ENCODE peak calls at places on chromosomes 1 and 21, in nine cellular contexts. One of them, this sample, is unnamed.

GRCh38 chr21:46124926-46125845 is 27.3 kb downstream of the COL6A2 start:
- DNase-seq in GM12865: no peak
- DNase-seq in fibroblast of villous mesenchyme: no peak
- DNase-seq in tibial nerve: no peak
- DNase-seq in psoas muscle: peak
- DNase-seq in fibroblast of the aortic adventitia: no peak
- DNase-seq in AG04449: no peak
- DNase-seq in thoracic aorta: no peak
- DNase-seq in adrenal gland: peak
- DNase-seq in this sample: peak

GRCh38 chr1:161193561-161194235 is 5.2 kb downstream of the ADAMTS4 start:
- DNase-seq in adrenal gland: peak
- DNase-seq in fibroblast of villous mesenchyme: no peak
- DNase-seq in fibroblast of the aortic adventitia: no peak
- DNase-seq in GM12865: no peak
- DNase-seq in psoas muscle: peak
- DNase-seq in tibial nerve: no peak
- DNase-seq in AG04449: no peak
- DNase-seq in thoracic aorta: no peak
- DNase-seq in this sample: no peak

GRCh38 chr1:36776949-36777348 is 257.4 kb downstream of the GRIK3 start:
- DNase-seq in adrenal gland: no peak
- DNase-seq in thoracic aorta: no peak
- DNase-seq in AG04449: no peak
- DNase-seq in tibial nerve: no peak
- DNase-seq in psoas muscle: no peak
- DNase-seq in GM12865: no peak
- DNase-seq in fibroblast of villous mesenchyme: no peak
- DNase-seq in fibroblast of the aortic adventitia: no peak
- DNase-seq in this sample: no peak

GRCh38 chr1:213883618-213884017 is 104.2 kb upstream of the PROX1 start:
- DNase-seq in psoas muscle: no peak
- DNase-seq in AG04449: no peak
- DNase-seq in tibial nerve: no peak
- DNase-seq in adrenal gland: no peak
- DNase-seq in GM12865: peak
- DNase-seq in fibroblast of villous mesenchyme: no peak
- DNase-seq in fibroblast of the aortic adventitia: no peak
- DNase-seq in thoracic aorta: no peak
- DNase-seq in this sample: no peak

GRCh38 chr1:41631971-41632370 is 147.5 kb upstream of the EDN2 start:
- DNase-seq in thoracic aorta: no peak
- DNase-seq in tibial nerve: no peak
- DNase-seq in fibroblast of the aortic adventitia: peak
- DNase-seq in GM12865: no peak
- DNase-seq in adrenal gland: no peak
- DNase-seq in AG04449: no peak
- DNase-seq in fibroblast of villous mesenchyme: peak
- DNase-seq in psoas muscle: no peak
- DNase-seq in this sample: no peak

GRCh38 chr1:112674986-112675727 is 698 bp downstream of the MOV10 start:
- DNase-seq in psoas muscle: peak
- DNase-seq in thoracic aorta: no peak
- DNase-seq in adrenal gland: peak
- DNase-seq in fibroblast of villous mesenchyme: no peak
- DNase-seq in fibroblast of the aortic adventitia: no peak
- DNase-seq in GM12865: no peak
- DNase-seq in tibial nerve: no peak
- DNase-seq in AG04449: no peak
- DNase-seq in this sample: no peak

GRCh38 chr1:215682232-215682631 is 115.1 kb downstream of the KCTD3 start:
- DNase-seq in tibial nerve: no peak
- DNase-seq in fibroblast of the aortic adventitia: peak
- DNase-seq in AG04449: no peak
- DNase-seq in psoas muscle: no peak
- DNase-seq in thoracic aorta: no peak
- DNase-seq in adrenal gland: no peak
- DNase-seq in GM12865: no peak
- DNase-seq in fibroblast of villous mesenchyme: no peak
- DNase-seq in this sample: no peak

GRCh38 chr1:38997901-38998190 is 6.8 kb downstream of the AKIRIN1 start:
- DNase-seq in fibroblast of the aortic adventitia: no peak
- DNase-seq in AG04449: no peak
- DNase-seq in psoas muscle: no peak
- DNase-seq in tibial nerve: no peak
- DNase-seq in fibroblast of villous mesenchyme: no peak
- DNase-seq in GM12865: no peak
- DNase-seq in thoracic aorta: no peak
- DNase-seq in adrenal gland: no peak
- DNase-seq in this sample: no peak

GRCh38 chr1:169858467-169858866 is 35.2 kb downstream of the SCYL3 start:
- DNase-seq in adrenal gland: no peak
- DNase-seq in thoracic aorta: no peak
- DNase-seq in tibial nerve: no peak
- DNase-seq in psoas muscle: no peak
- DNase-seq in GM12865: no peak
- DNase-seq in AG04449: no peak
- DNase-seq in fibroblast of villous mesenchyme: peak
- DNase-seq in fibroblast of the aortic adventitia: no peak
- DNase-seq in this sample: no peak

GRCh38 chr1:97738270-97738669 is 182.6 kb downstream of the DPYD start:
- DNase-seq in tibial nerve: no peak
- DNase-seq in GM12865: no peak
- DNase-seq in adrenal gland: no peak
- DNase-seq in fibroblast of the aortic adventitia: no peak
- DNase-seq in AG04449: no peak
- DNase-seq in thoracic aorta: no peak
- DNase-seq in psoas muscle: no peak
- DNase-seq in fibroblast of villous mesenchyme: no peak
- DNase-seq in this sample: no peak

GRCh38 chr1:41678141-41678878 is 193.8 kb upstream of the EDN2 start:
- DNase-seq in tibial nerve: peak
- DNase-seq in fibroblast of villous mesenchyme: peak
- DNase-seq in GM12865: peak
- DNase-seq in adrenal gland: no peak
- DNase-seq in fibroblast of the aortic adventitia: no peak
- DNase-seq in AG04449: peak
- DNase-seq in psoas muscle: peak
- DNase-seq in thoracic aorta: no peak
- DNase-seq in this sample: no peak

GRCh38 chr1:1087351-1088035 is 13.4 kb upstream of the RNF223 start:
- DNase-seq in fibroblast of villous mesenchyme: no peak
- DNase-seq in fibroblast of the aortic adventitia: no peak
- DNase-seq in thoracic aorta: no peak
- DNase-seq in tibial nerve: no peak
- DNase-seq in adrenal gland: no peak
- DNase-seq in AG04449: no peak
- DNase-seq in GM12865: no peak
- DNase-seq in psoas muscle: no peak
- DNase-seq in this sample: no peak

GRCh38 chr1:1085171-1085841 is 11.2 kb upstream of the RNF223 start:
- DNase-seq in tibial nerve: no peak
- DNase-seq in AG04449: no peak
- DNase-seq in fibroblast of villous mesenchyme: no peak
- DNase-seq in GM12865: no peak
- DNase-seq in fibroblast of the aortic adventitia: no peak
- DNase-seq in psoas muscle: no peak
- DNase-seq in thoracic aorta: no peak
- DNase-seq in adrenal gland: no peak
- DNase-seq in this sample: no peak

GRCh38 chr1:1085911-1086841 is 12.1 kb upstream of the RNF223 start:
- DNase-seq in fibroblast of villous mesenchyme: no peak
- DNase-seq in thoracic aorta: no peak
- DNase-seq in tibial nerve: no peak
- DNase-seq in adrenal gland: no peak
- DNase-seq in psoas muscle: no peak
- DNase-seq in GM12865: no peak
- DNase-seq in AG04449: no peak
- DNase-seq in fibroblast of the aortic adventitia: no peak
- DNase-seq in this sample: no peak

GRCh38 chr1:1088036-1088800 is 14.1 kb upstream of the RNF223 start:
- DNase-seq in adrenal gland: no peak
- DNase-seq in GM12865: no peak
- DNase-seq in fibroblast of villous mesenchyme: no peak
- DNase-seq in thoracic aorta: no peak
- DNase-seq in psoas muscle: peak
- DNase-seq in tibial nerve: no peak
- DNase-seq in fibroblast of the aortic adventitia: no peak
- DNase-seq in AG04449: no peak
- DNase-seq in this sample: no peak

DNA sequence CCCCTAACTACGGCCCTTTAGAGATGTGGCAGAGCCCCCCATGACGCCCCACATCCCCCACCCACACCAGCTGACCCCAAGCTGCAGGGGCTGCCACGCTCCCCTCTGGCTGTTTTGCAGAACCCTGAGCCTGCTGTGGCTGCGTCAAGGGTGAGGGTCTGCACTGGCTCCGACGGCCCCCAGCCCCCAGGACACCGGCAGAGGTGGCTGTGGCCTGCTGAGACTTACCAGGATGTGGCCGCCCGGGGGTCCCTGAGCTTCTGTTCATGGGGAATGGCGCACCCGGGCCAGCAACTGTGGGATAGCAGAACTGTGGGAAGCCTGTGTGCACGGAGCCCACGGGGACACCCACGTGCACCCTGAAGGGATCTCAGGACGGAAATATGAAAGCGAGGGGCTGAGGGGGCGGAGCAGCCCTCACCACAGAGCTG is 12.8 kb upstream of the RNF223 start:
- DNase-seq in psoas muscle: peak
- DNase-seq in fibroblast of the aortic adventitia: no peak
- DNase-seq in adrenal gland: no peak
- DNase-seq in thoracic aorta: no peak
- DNase-seq in tibial nerve: no peak
- DNase-seq in GM12865: no peak
- DNase-seq in fibroblast of villous mesenchyme: no peak
- DNase-seq in AG04449: no peak
- DNase-seq in this sample: no peak
- TF ChIP-seq CTCF in psoas muscle: no peak
- TF ChIP-seq CTCF in fibroblast of the aortic adventitia: no peak
- TF ChIP-seq CTCF in adrenal gland: no peak
- TF ChIP-seq CTCF in thoracic aorta: no peak
- TF ChIP-seq CTCF in tibial nerve: no peak
- TF ChIP-seq CTCF in GM12865: no peak
- TF ChIP-seq CTCF in fibroblast of villous mesenchyme: no peak
- TF ChIP-seq CTCF in AG04449: no peak
- TF ChIP-seq CTCF in this sample: no peak

GRCh38 chr21:16081304-16081703 is 351.5 kb downstream of the USP25 start:
- DNase-seq in GM12865: no peak
- DNase-seq in fibroblast of villous mesenchyme: no peak
- DNase-seq in thoracic aorta: no peak
- DNase-seq in AG04449: no peak
- DNase-seq in psoas muscle: no peak
- DNase-seq in fibroblast of the aortic adventitia: no peak
- DNase-seq in adrenal gland: no peak
- DNase-seq in tibial nerve: no peak
- DNase-seq in this sample: no peak

GRCh38 chr21:16084776-16085364 is 355.1 kb downstream of the USP25 start:
- DNase-seq in AG04449: no peak
- DNase-seq in thoracic aorta: peak
- DNase-seq in fibroblast of villous mesenchyme: no peak
- DNase-seq in adrenal gland: peak
- DNase-seq in psoas muscle: peak
- DNase-seq in tibial nerve: peak
- DNase-seq in fibroblast of the aortic adventitia: peak
- DNase-seq in GM12865: no peak
- DNase-seq in this sample: no peak

GRCh38 chr21:16079830-16080229 is 350.0 kb downstream of the USP25 start:
- DNase-seq in adrenal gland: no peak
- DNase-seq in thoracic aorta: no peak
- DNase-seq in tibial nerve: no peak
- DNase-seq in psoas muscle: no peak
- DNase-seq in fibroblast of the aortic adventitia: peak
- DNase-seq in GM12865: no peak
- DNase-seq in AG04449: no peak
- DNase-seq in fibroblast of villous mesenchyme: peak
- DNase-seq in this sample: no peak

GRCh38 chr21:16085436-16085835 is 355.7 kb downstream of the USP25 start:
- DNase-seq in adrenal gland: no peak
- DNase-seq in psoas muscle: no peak
- DNase-seq in fibroblast of the aortic adventitia: peak
- DNase-seq in GM12865: no peak
- DNase-seq in thoracic aorta: no peak
- DNase-seq in tibial nerve: no peak
- DNase-seq in fibroblast of villous mesenchyme: no peak
- DNase-seq in AG04449: no peak
- DNase-seq in this sample: no peak

DNA sequence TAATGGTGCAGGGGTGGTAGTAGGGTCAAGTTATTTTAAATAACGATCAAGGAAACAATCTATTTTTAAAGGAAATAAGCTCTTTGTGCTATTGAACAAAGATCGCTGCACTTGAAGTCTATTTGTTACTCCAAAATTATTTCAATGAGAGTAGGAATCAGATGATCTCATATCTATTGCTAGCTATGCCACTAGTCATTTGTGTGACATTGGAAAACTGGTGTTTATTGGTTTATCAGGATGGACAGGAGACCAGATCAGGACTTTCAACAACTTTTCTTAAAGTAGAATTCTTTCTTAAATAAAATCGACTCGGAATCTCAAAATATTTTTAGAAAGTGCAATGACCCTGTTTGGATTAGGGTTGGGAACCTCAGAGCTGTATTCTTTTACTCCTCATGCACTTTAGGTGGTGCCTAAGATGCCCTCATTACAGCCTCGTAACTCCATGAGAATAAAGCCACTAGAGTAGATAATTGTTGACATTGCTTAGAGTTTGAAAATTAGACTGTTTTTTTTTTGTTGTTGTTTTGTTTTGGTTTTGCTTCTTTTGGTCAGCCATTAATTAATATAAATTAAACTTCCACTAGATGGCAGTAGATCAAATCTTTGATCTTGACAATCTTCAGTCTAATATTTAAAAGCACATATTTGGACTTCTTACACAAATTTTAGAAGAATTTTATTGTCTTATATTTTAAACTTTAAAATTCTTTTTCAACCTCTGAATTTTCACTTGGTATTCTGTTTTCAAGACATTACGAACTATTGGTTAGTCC is 352.4 kb downstream of the USP25 start:
- DNase-seq in fibroblast of the aortic adventitia: peak
- DNase-seq in tibial nerve: no peak
- DNase-seq in adrenal gland: no peak
- DNase-seq in GM12865: peak
- DNase-seq in AG04449: no peak
- DNase-seq in fibroblast of villous mesenchyme: peak
- DNase-seq in psoas muscle: no peak
- DNase-seq in thoracic aorta: no peak
- DNase-seq in this sample: no peak
- TF ChIP-seq CTCF in fibroblast of the aortic adventitia: peak
- TF ChIP-seq CTCF in tibial nerve: peak
- TF ChIP-seq CTCF in adrenal gland: peak
- TF ChIP-seq CTCF in GM12865: peak
- TF ChIP-seq CTCF in AG04449: no peak
- TF ChIP-seq CTCF in fibroblast of villous mesenchyme: peak
- TF ChIP-seq CTCF in psoas muscle: peak
- TF ChIP-seq CTCF in thoracic aorta: peak
- TF ChIP-seq CTCF in this sample: no peak

GRCh38 chr1:206695751-206696150 is 11.0 kb downstream of the MAPKAPK2 start:
- DNase-seq in AG04449: no peak
- DNase-seq in GM12865: no peak
- DNase-seq in fibroblast of the aortic adventitia: no peak
- DNase-seq in adrenal gland: no peak
- DNase-seq in thoracic aorta: no peak
- DNase-seq in fibroblast of villous mesenchyme: no peak
- DNase-seq in psoas muscle: no peak
- DNase-seq in tibial nerve: no peak
- DNase-seq in this sample: no peak
- TF ChIP-seq CTCF in AG04449: no peak
- TF ChIP-seq CTCF in GM12865: no peak
- TF ChIP-seq CTCF in fibroblast of the aortic adventitia: no peak
- TF ChIP-seq CTCF in adrenal gland: no peak
- TF ChIP-seq CTCF in thoracic aorta: no peak
- TF ChIP-seq CTCF in fibroblast of villous mesenchyme: no peak
- TF ChIP-seq CTCF in psoas muscle: no peak
- TF ChIP-seq CTCF in tibial nerve: no peak
- TF ChIP-seq CTCF in this sample: no peak

GRCh38 chr1:221431068-221431651 is 310.7 kb downstream of the DUSP10 start:
- DNase-seq in fibroblast of villous mesenchyme: peak
- DNase-seq in adrenal gland: no peak
- DNase-seq in thoracic aorta: no peak
- DNase-seq in AG04449: no peak
- DNase-seq in GM12865: no peak
- DNase-seq in psoas muscle: no peak
- DNase-seq in tibial nerve: no peak
- DNase-seq in fibroblast of the aortic adventitia: peak
- DNase-seq in this sample: no peak
- TF ChIP-seq CTCF in fibroblast of villous mesenchyme: peak
- TF ChIP-seq CTCF in adrenal gland: no peak
- TF ChIP-seq CTCF in thoracic aorta: no peak
- TF ChIP-seq CTCF in AG04449: peak
- TF ChIP-seq CTCF in GM12865: no peak
- TF ChIP-seq CTCF in psoas muscle: peak
- TF ChIP-seq CTCF in tibial nerve: no peak
- TF ChIP-seq CTCF in fibroblast of the aortic adventitia: peak
- TF ChIP-seq CTCF in this sample: no peak